ENCODE peak calls at places on chromosomes 13 and 19, in seven cellular contexts. One of them, this sample, is unnamed.

GRCh38 chr19:51365211-51366049 is 758 bp downstream of the ETFB start:
- DNase-seq in cardiac fibroblast: peak
- DNase-seq in K562: peak
- DNase-seq in retinal pigment epithelial cell: no peak
- DNase-seq in IMR-90: peak
- DNase-seq in right atrium auricular region: peak
- DNase-seq in choroid plexus epithelial cell: peak
- DNase-seq in this sample: no peak

GRCh38 chr19:57803594-57804325 is 11.0 kb downstream of the ZNF552 start:
- DNase-seq in cardiac fibroblast: peak
- DNase-seq in K562: no peak
- DNase-seq in retinal pigment epithelial cell: peak
- DNase-seq in IMR-90: peak
- DNase-seq in right atrium auricular region: no peak
- DNase-seq in choroid plexus epithelial cell: peak
- DNase-seq in this sample: peak

GRCh38 chr13:102800145-102801041 is 1.5 kb downstream of the BIVM start:
- DNase-seq in cardiac fibroblast: peak
- DNase-seq in K562: peak
- DNase-seq in retinal pigment epithelial cell: no peak
- DNase-seq in IMR-90: peak
- DNase-seq in right atrium auricular region: peak
- DNase-seq in choroid plexus epithelial cell: peak
- DNase-seq in this sample: peak

GRCh38 chr19:45385392-45386221 is 15.2 kb upstream of the ERCC2 start:
- DNase-seq in cardiac fibroblast: no peak
- DNase-seq in K562: peak
- DNase-seq in retinal pigment epithelial cell: no peak
- DNase-seq in IMR-90: no peak
- DNase-seq in right atrium auricular region: no peak
- DNase-seq in choroid plexus epithelial cell: no peak
- DNase-seq in this sample: no peak

GRCh38 chr19:36573020-36573947 is at the start of gene ZNF529:
- DNase-seq in cardiac fibroblast: peak
- DNase-seq in K562: peak
- DNase-seq in retinal pigment epithelial cell: peak
- DNase-seq in IMR-90: peak
- DNase-seq in right atrium auricular region: peak
- DNase-seq in choroid plexus epithelial cell: peak
- DNase-seq in this sample: peak

GRCh38 chr13:107376393-107377085 is 808.6 kb upstream of the ARGLU1 start:
- DNase-seq in cardiac fibroblast: no peak
- DNase-seq in K562: no peak
- DNase-seq in retinal pigment epithelial cell: no peak
- DNase-seq in IMR-90: peak
- DNase-seq in right atrium auricular region: no peak
- DNase-seq in choroid plexus epithelial cell: no peak
- DNase-seq in this sample: no peak

GRCh38 chr13:86900906-86901305 is 770.3 kb upstream of the SLITRK5 start:
- DNase-seq in cardiac fibroblast: no peak
- DNase-seq in K562: no peak
- DNase-seq in retinal pigment epithelial cell: peak
- DNase-seq in IMR-90: no peak
- DNase-seq in right atrium auricular region: no peak
- DNase-seq in choroid plexus epithelial cell: no peak
- DNase-seq in this sample: no peak

GRCh38 chr13:94073006-94073744 is 406.3 kb downstream of the DCT start:
- DNase-seq in cardiac fibroblast: peak
- DNase-seq in K562: no peak
- DNase-seq in retinal pigment epithelial cell: no peak
- DNase-seq in IMR-90: peak
- DNase-seq in right atrium auricular region: no peak
- DNase-seq in choroid plexus epithelial cell: peak
- DNase-seq in this sample: peak

GRCh38 chr19:30225615-30226463 is 146.3 kb upstream of the ZNF536 start:
- DNase-seq in cardiac fibroblast: no peak
- DNase-seq in K562: no peak
- DNase-seq in retinal pigment epithelial cell: no peak
- DNase-seq in IMR-90: no peak
- DNase-seq in right atrium auricular region: no peak
- DNase-seq in choroid plexus epithelial cell: no peak
- DNase-seq in this sample: no peak

GRCh38 chr13:101474419-101474957 is 22.0 kb downstream of the ITGBL1 start:
- DNase-seq in cardiac fibroblast: peak
- DNase-seq in K562: no peak
- DNase-seq in retinal pigment epithelial cell: peak
- DNase-seq in IMR-90: peak
- DNase-seq in right atrium auricular region: no peak
- DNase-seq in choroid plexus epithelial cell: peak
- DNase-seq in this sample: peak

GRCh38 chr19:43501661-43502418 is 2.7 kb downstream of the PHLDB3 start:
- DNase-seq in cardiac fibroblast: no peak
- DNase-seq in K562: peak
- DNase-seq in retinal pigment epithelial cell: no peak
- DNase-seq in IMR-90: no peak
- DNase-seq in right atrium auricular region: no peak
- DNase-seq in choroid plexus epithelial cell: no peak
- DNase-seq in this sample: no peak

GRCh38 chr19:6271251-6271650 is 8.5 kb downstream of the MLLT1 start:
- DNase-seq in cardiac fibroblast: peak
- DNase-seq in K562: peak
- DNase-seq in retinal pigment epithelial cell: no peak
- DNase-seq in IMR-90: peak
- DNase-seq in right atrium auricular region: no peak
- DNase-seq in choroid plexus epithelial cell: peak
- DNase-seq in this sample: no peak

GRCh38 chr13:40057228-40057627 is 401.8 kb downstream of the COG6 start:
- DNase-seq in cardiac fibroblast: peak
- DNase-seq in K562: no peak
- DNase-seq in retinal pigment epithelial cell: no peak
- DNase-seq in IMR-90: no peak
- DNase-seq in right atrium auricular region: no peak
- DNase-seq in choroid plexus epithelial cell: no peak
- DNase-seq in this sample: no peak

DNA sequence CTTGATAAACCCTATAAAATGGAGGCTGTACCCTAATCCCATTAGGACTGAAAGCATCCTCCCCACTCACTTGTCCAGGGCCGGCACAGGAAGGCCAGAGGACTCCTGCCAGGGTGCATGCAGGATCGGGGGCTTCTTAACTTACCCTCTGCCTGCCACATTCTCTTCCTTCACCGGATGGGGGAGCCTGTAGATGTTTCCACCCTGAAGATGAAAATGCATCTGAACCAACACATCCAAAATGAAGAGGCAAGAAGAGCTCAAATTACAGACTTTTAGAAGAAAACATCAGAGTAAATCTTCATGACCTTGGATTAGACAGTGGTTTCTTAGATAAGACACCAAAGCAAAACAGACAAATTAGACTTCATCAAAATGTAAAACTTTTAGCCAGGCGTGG is 25.9 kb upstream of the NAPA start:
- DNase-seq in cardiac fibroblast: peak
- DNase-seq in K562: peak
- DNase-seq in retinal pigment epithelial cell: no peak
- DNase-seq in IMR-90: peak
- DNase-seq in right atrium auricular region: no peak
- DNase-seq in choroid plexus epithelial cell: peak
- DNase-seq in this sample: peak
- TF ChIP-seq CTCF in cardiac fibroblast: peak
- TF ChIP-seq CTCF in K562: peak
- TF ChIP-seq CTCF in retinal pigment epithelial cell: peak
- TF ChIP-seq CTCF in IMR-90: peak
- TF ChIP-seq CTCF in right atrium auricular region: peak
- TF ChIP-seq CTCF in choroid plexus epithelial cell: peak
- TF ChIP-seq CTCF in this sample: peak

GRCh38 chr19:10602330-10603083 is 15.4 kb upstream of the AP1M2 start:
- DNase-seq in cardiac fibroblast: peak
- DNase-seq in K562: peak
- DNase-seq in retinal pigment epithelial cell: no peak
- DNase-seq in IMR-90: peak
- DNase-seq in right atrium auricular region: peak
- DNase-seq in choroid plexus epithelial cell: peak
- DNase-seq in this sample: peak

GRCh38 chr19:10601999-10602329 is 14.9 kb upstream of the AP1M2 start:
- DNase-seq in cardiac fibroblast: no peak
- DNase-seq in K562: no peak
- DNase-seq in retinal pigment epithelial cell: no peak
- DNase-seq in IMR-90: no peak
- DNase-seq in right atrium auricular region: no peak
- DNase-seq in choroid plexus epithelial cell: no peak
- DNase-seq in this sample: no peak

GRCh38 chr19:10603084-10603872 is 16.2 kb upstream of the AP1M2 start:
- DNase-seq in cardiac fibroblast: peak
- DNase-seq in K562: peak
- DNase-seq in retinal pigment epithelial cell: no peak
- DNase-seq in IMR-90: no peak
- DNase-seq in right atrium auricular region: peak
- DNase-seq in choroid plexus epithelial cell: peak
- DNase-seq in this sample: no peak

GRCh38 chr19:10604460-10604980 is 17.4 kb upstream of the AP1M2 start:
- DNase-seq in cardiac fibroblast: no peak
- DNase-seq in K562: no peak
- DNase-seq in retinal pigment epithelial cell: no peak
- DNase-seq in IMR-90: no peak
- DNase-seq in right atrium auricular region: no peak
- DNase-seq in choroid plexus epithelial cell: no peak
- DNase-seq in this sample: no peak

DNA sequence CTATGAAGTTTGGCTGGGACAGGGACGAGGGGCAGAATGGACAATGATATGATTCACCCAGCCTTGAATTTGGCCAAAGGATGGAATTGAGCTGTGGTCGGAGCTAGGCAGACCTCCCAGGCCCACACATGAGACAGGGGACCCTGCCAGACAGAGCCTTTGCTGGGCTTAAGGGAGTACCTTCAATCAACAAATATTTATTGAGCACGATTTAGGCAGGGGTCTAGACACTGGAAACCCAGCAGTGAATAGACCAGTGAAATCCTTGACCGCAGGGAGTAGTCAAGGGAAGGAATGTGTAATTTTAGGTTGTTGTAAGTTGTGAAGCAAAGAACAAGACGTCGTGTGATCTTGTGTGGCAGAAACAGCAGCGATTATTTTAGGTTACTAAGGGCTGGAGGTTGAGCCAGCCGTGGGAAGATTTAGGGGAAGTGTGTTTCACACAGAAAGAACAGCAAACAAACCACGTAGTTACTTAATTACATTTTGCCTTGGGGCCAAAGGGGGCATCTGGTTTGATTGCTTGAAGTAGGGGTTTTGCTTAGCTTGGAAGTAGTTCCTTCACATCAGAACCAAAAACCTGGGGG is 16.9 kb upstream of the AP1M2 start:
- DNase-seq in cardiac fibroblast: peak
- DNase-seq in K562: no peak
- DNase-seq in retinal pigment epithelial cell: no peak
- DNase-seq in IMR-90: no peak
- DNase-seq in right atrium auricular region: peak
- DNase-seq in choroid plexus epithelial cell: peak
- DNase-seq in this sample: no peak
- H3K4me3 ChIP-seq in cardiac fibroblast: peak
- H3K4me3 ChIP-seq in K562: peak
- H3K4me3 ChIP-seq in retinal pigment epithelial cell: no peak
- H3K4me3 ChIP-seq in IMR-90: peak
- H3K4me3 ChIP-seq in right atrium auricular region: peak
- H3K4me3 ChIP-seq in choroid plexus epithelial cell: peak
- H3K4me3 ChIP-seq in this sample: peak

DNA sequence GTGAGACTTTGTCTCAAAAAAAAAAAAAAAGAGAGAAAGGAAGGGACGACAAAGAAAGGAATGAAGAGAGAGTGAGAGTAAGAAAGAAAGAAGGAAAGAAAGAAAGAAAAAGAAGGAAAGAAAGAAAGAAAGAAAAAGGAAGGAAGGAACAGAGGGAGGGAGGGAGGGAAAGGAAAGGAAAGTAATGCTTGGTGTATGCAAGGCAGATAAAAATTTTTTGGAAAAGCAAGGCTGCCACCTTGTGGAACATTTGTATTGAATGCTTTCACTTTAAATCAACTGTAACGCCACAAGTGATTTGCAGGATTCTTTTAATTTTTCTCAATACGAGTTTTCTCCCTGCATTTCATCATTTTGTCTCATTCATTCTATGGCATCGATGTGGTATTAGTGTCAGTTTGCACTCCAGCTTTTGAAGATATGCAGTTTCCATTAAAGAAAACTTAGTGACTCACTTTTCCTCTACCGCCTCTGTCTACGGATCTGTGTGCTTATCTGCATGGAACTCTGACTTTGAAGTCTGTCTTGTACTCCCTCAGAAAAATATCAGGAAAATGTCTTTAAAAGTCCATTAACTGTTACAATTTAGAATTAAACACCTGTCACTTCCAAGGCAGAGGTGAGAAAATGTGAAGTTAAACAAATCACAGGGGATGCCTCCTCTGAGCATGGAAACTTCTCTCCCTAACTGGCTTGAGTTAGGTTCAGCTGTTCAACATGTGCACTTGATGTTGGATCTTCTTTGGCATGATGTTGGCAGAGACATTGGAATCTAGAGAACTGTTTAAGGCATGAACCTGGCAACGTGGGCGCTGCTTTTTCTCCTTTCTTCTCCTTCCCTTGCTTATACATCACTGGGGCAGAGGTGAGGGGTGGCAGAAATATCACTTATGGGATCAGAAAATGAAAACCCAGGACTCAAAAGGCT is 20.0 kb upstream of the ZDHHC20 start:
- DNase-seq in cardiac fibroblast: peak
- DNase-seq in K562: peak
- DNase-seq in retinal pigment epithelial cell: no peak
- DNase-seq in IMR-90: peak
- DNase-seq in right atrium auricular region: no peak
- DNase-seq in choroid plexus epithelial cell: peak
- DNase-seq in this sample: peak
- TF ChIP-seq CTCF in cardiac fibroblast: peak
- TF ChIP-seq CTCF in K562: peak
- TF ChIP-seq CTCF in retinal pigment epithelial cell: peak
- TF ChIP-seq CTCF in IMR-90: peak
- TF ChIP-seq CTCF in right atrium auricular region: peak
- TF ChIP-seq CTCF in choroid plexus epithelial cell: peak
- TF ChIP-seq CTCF in this sample: no peak

DNA sequence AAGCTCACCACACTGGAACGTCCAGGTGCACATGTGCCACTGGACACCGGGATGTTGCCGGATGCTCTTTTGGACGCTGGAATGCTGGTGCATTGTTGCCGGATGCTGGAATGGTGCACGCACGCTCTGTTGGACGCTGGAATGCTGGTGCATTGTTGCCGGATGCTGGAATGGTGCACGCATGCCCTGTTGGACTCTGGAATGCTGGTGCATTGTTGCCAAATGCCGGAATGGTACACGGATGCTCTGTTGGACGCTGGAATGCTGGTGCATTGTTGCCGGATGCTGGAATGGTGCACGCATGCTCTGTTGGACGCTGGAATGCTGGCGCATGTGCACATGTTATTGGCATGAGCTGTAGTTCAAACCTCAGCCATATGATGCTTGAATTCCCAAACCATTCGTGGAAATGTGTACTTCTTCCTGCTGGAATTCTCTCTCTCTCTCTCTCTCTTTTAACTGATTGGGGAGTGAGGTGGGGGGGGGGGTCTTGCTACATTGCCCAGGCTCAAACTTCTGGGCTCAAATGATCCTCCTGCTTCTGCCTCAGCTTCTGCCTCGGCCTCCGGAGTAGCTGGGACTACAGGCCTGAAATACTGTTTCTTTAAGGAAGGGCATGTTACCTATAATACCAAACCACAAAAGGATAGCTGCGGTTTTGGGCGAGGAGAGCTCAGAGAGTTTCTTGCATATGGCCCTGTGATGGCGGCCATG is 1.2 kb upstream of the MCF2L start:
- DNase-seq in cardiac fibroblast: no peak
- DNase-seq in K562: no peak
- DNase-seq in retinal pigment epithelial cell: no peak
- DNase-seq in IMR-90: no peak
- DNase-seq in right atrium auricular region: no peak
- DNase-seq in choroid plexus epithelial cell: no peak
- DNase-seq in this sample: no peak
- H3K4me3 ChIP-seq in cardiac fibroblast: no peak
- H3K4me3 ChIP-seq in K562: no peak
- H3K4me3 ChIP-seq in retinal pigment epithelial cell: no peak
- H3K4me3 ChIP-seq in IMR-90: no peak
- H3K4me3 ChIP-seq in right atrium auricular region: peak
- H3K4me3 ChIP-seq in choroid plexus epithelial cell: no peak
- H3K4me3 ChIP-seq in this sample: no peak